ENCODE peak calls at places on chromosome 6, in seven cellular contexts. One of them, this sample, is unnamed.

GRCh38 chr6:36633915-36634314 is 39.8 kb downstream of the SRSF3 start:
- DNase-seq in right lobe of liver: peak
- DNase-seq in BJ: no peak
- DNase-seq in left lung: no peak
- DNase-seq in body of pancreas: peak
- DNase-seq in A549: no peak
- DNase-seq in fibroblast of the aortic adventitia: peak
- DNase-seq in this sample: no peak

GRCh38 chr6:41730531-41731436 is 4.6 kb downstream of the TFEB start:
- DNase-seq in left lung: no peak
- DNase-seq in fibroblast of the aortic adventitia: no peak
- DNase-seq in body of pancreas: no peak
- DNase-seq in A549: no peak
- DNase-seq in BJ: no peak
- DNase-seq in right lobe of liver: no peak
- DNase-seq in this sample: no peak

GRCh38 chr6:69792292-69792691 is 4.5 kb downstream of the LMBRD1 start:
- DNase-seq in left lung: no peak
- DNase-seq in body of pancreas: no peak
- DNase-seq in BJ: no peak
- DNase-seq in fibroblast of the aortic adventitia: no peak
- DNase-seq in right lobe of liver: peak
- DNase-seq in A549: no peak
- DNase-seq in this sample: no peak

GRCh38 chr6:105992315-105992961 is 93.7 kb upstream of the PRDM1 start:
- DNase-seq in left lung: peak
- DNase-seq in A549: peak
- DNase-seq in body of pancreas: peak
- DNase-seq in fibroblast of the aortic adventitia: peak
- DNase-seq in right lobe of liver: peak
- DNase-seq in BJ: peak
- DNase-seq in this sample: peak

GRCh38 chr6:53728570-53729194 is 63.1 kb upstream of the KLHL31 start:
- DNase-seq in A549: peak
- DNase-seq in body of pancreas: peak
- DNase-seq in left lung: no peak
- DNase-seq in right lobe of liver: peak
- DNase-seq in fibroblast of the aortic adventitia: peak
- DNase-seq in BJ: no peak
- DNase-seq in this sample: peak

GRCh38 chr6:170404697-170405096 is 98.1 kb downstream of the FAM120B start:
- DNase-seq in left lung: no peak
- DNase-seq in fibroblast of the aortic adventitia: no peak
- DNase-seq in BJ: no peak
- DNase-seq in body of pancreas: no peak
- DNase-seq in A549: no peak
- DNase-seq in right lobe of liver: no peak
- DNase-seq in this sample: no peak

GRCh38 chr6:155292711-155293110 is 21.6 kb downstream of the TFB1M start:
- DNase-seq in BJ: no peak
- DNase-seq in right lobe of liver: no peak
- DNase-seq in fibroblast of the aortic adventitia: no peak
- DNase-seq in A549: no peak
- DNase-seq in left lung: no peak
- DNase-seq in body of pancreas: no peak
- DNase-seq in this sample: no peak

GRCh38 chr6:52502306-52503029 is 74.4 kb downstream of the TRAM2 start:
- DNase-seq in A549: no peak
- DNase-seq in fibroblast of the aortic adventitia: no peak
- DNase-seq in left lung: no peak
- DNase-seq in right lobe of liver: no peak
- DNase-seq in body of pancreas: no peak
- DNase-seq in BJ: no peak
- DNase-seq in this sample: no peak

GRCh38 chr6:101393291-101394251 is at the start of gene GRIK2:
- DNase-seq in A549: no peak
- DNase-seq in left lung: peak
- DNase-seq in body of pancreas: peak
- DNase-seq in BJ: no peak
- DNase-seq in right lobe of liver: no peak
- DNase-seq in fibroblast of the aortic adventitia: no peak
- DNase-seq in this sample: no peak

GRCh38 chr6:71404145-71404966 is 115.7 kb downstream of the OGFRL1 start:
- DNase-seq in body of pancreas: no peak
- DNase-seq in BJ: no peak
- DNase-seq in fibroblast of the aortic adventitia: peak
- DNase-seq in right lobe of liver: no peak
- DNase-seq in A549: peak
- DNase-seq in left lung: no peak
- DNase-seq in this sample: no peak

GRCh38 chr6:130928993-130929678 is 101.9 kb downstream of the SMLR1 start:
- DNase-seq in fibroblast of the aortic adventitia: peak
- DNase-seq in BJ: no peak
- DNase-seq in body of pancreas: no peak
- DNase-seq in right lobe of liver: no peak
- DNase-seq in A549: no peak
- DNase-seq in left lung: no peak
- DNase-seq in this sample: no peak

GRCh38 chr6:144954241-144954556 is 669.1 kb downstream of the UTRN start:
- DNase-seq in body of pancreas: no peak
- DNase-seq in A549: no peak
- DNase-seq in left lung: no peak
- DNase-seq in BJ: no peak
- DNase-seq in fibroblast of the aortic adventitia: no peak
- DNase-seq in right lobe of liver: no peak
- DNase-seq in this sample: no peak

GRCh38 chr6:150307520-150307919 is 61.3 kb upstream of the IYD start:
- DNase-seq in right lobe of liver: no peak
- DNase-seq in body of pancreas: no peak
- DNase-seq in A549: no peak
- DNase-seq in left lung: no peak
- DNase-seq in BJ: no peak
- DNase-seq in fibroblast of the aortic adventitia: no peak
- DNase-seq in this sample: no peak

GRCh38 chr6:106759112-106759511 is 129.7 kb downstream of the QRSL1 start:
- DNase-seq in right lobe of liver: no peak
- DNase-seq in BJ: no peak
- DNase-seq in A549: no peak
- DNase-seq in left lung: no peak
- DNase-seq in body of pancreas: no peak
- DNase-seq in fibroblast of the aortic adventitia: no peak
- DNase-seq in this sample: no peak

GRCh38 chr6:138226701-138227315 is 8.5 kb upstream of the PBOV1 start:
- DNase-seq in right lobe of liver: no peak
- DNase-seq in fibroblast of the aortic adventitia: no peak
- DNase-seq in left lung: no peak
- DNase-seq in A549: no peak
- DNase-seq in body of pancreas: no peak
- DNase-seq in BJ: no peak
- DNase-seq in this sample: no peak

GRCh38 chr6:49269190-49269589 is 193.9 kb downstream of the MMUT start:
- DNase-seq in right lobe of liver: no peak
- DNase-seq in fibroblast of the aortic adventitia: peak
- DNase-seq in A549: peak
- DNase-seq in BJ: no peak
- DNase-seq in left lung: no peak
- DNase-seq in body of pancreas: no peak
- DNase-seq in this sample: no peak

GRCh38 chr6:168819546-168819945 is 378.6 kb downstream of the SMOC2 start:
- DNase-seq in BJ: no peak
- DNase-seq in body of pancreas: no peak
- DNase-seq in A549: no peak
- DNase-seq in right lobe of liver: no peak
- DNase-seq in left lung: no peak
- DNase-seq in fibroblast of the aortic adventitia: no peak
- DNase-seq in this sample: no peak

GRCh38 chr6:168817558-168818159 is 376.7 kb downstream of the SMOC2 start:
- DNase-seq in fibroblast of the aortic adventitia: no peak
- DNase-seq in BJ: no peak
- DNase-seq in body of pancreas: no peak
- DNase-seq in left lung: no peak
- DNase-seq in A549: no peak
- DNase-seq in right lobe of liver: no peak
- DNase-seq in this sample: no peak

GRCh38 chr6:168815229-168815628 is 374.2 kb downstream of the SMOC2 start:
- DNase-seq in A549: no peak
- DNase-seq in right lobe of liver: no peak
- DNase-seq in body of pancreas: no peak
- DNase-seq in left lung: peak
- DNase-seq in fibroblast of the aortic adventitia: no peak
- DNase-seq in BJ: no peak
- DNase-seq in this sample: no peak
- TF ChIP-seq CTCF in A549: no peak
- TF ChIP-seq CTCF in right lobe of liver: no peak
- TF ChIP-seq CTCF in body of pancreas: no peak
- TF ChIP-seq CTCF in left lung: no peak
- TF ChIP-seq CTCF in fibroblast of the aortic adventitia: peak
- TF ChIP-seq CTCF in BJ: no peak
- TF ChIP-seq CTCF in this sample: peak

DNA sequence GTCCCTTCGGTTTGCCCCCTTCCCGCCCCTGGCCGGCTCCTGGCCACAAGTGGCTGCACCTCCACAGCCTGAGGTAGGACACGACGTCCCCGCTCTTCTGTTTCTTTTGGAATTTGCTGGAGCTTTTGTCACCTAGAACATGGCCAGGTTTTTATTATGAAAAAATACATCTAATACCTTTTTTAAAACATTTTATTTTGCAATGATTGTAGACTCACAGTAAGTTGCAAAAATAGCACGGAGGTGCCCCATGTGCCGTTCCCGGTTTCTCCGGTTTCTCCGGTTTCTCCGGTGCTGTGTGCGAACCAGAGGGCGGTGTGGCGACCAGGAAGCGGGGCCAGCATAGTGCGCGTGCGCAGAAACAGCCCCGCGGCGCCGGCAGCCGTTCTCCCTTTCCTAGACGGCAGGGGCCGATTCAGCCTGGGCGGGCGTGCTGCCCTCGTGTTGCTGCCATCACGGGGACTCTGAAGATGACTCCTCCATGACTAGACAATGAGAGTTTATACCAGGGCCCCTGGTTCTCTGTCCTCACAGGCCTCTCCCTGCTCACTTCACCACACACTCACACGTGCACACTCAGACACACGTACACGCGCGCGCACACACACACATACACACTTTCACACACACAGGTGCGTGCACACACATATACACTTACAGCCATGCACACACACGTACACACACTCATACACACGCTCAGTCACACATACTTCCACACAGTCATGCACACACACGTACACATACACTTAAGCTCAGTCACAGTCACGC is 102.1 kb downstream of the TMEM242 start:
- DNase-seq in right lobe of liver: peak
- DNase-seq in BJ: no peak
- DNase-seq in left lung: peak
- DNase-seq in fibroblast of the aortic adventitia: peak
- DNase-seq in body of pancreas: peak
- DNase-seq in A549: peak
- DNase-seq in this sample: peak
- TF ChIP-seq CTCF in right lobe of liver: peak
- TF ChIP-seq CTCF in BJ: peak
- TF ChIP-seq CTCF in left lung: no peak
- TF ChIP-seq CTCF in fibroblast of the aortic adventitia: peak
- TF ChIP-seq CTCF in body of pancreas: peak
- TF ChIP-seq CTCF in A549: no peak
- TF ChIP-seq CTCF in this sample: peak

DNA sequence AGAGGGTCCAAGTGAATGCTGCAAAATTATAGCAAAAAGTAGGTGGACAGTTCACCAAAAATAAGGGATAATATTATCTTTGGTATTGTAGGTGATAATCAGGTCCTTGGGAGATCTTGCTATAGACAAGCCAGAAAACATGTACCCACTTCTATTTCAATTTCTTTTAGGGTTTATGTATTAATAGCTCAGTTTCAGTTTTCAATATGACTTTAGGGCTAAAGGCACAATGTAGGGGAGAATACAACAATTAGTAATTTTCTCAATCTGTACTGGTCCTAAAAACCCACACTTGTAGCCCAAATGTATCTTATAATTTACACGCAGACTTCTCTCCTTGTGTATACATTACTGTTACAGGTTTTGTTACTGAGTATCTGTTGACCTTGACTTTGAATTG is 307.0 kb upstream of the ID4 start:
- DNase-seq in A549: no peak
- DNase-seq in BJ: no peak
- DNase-seq in right lobe of liver: no peak
- DNase-seq in fibroblast of the aortic adventitia: no peak
- DNase-seq in left lung: no peak
- DNase-seq in body of pancreas: no peak
- DNase-seq in this sample: no peak
- TF ChIP-seq CTCF in A549: no peak
- TF ChIP-seq CTCF in BJ: no peak
- TF ChIP-seq CTCF in right lobe of liver: no peak
- TF ChIP-seq CTCF in fibroblast of the aortic adventitia: no peak
- TF ChIP-seq CTCF in left lung: no peak
- TF ChIP-seq CTCF in body of pancreas: no peak
- TF ChIP-seq CTCF in this sample: no peak

GRCh38 chr6:44655368-44656342 is 268.1 kb downstream of the CDC5L start:
- DNase-seq in fibroblast of the aortic adventitia: peak
- DNase-seq in right lobe of liver: peak
- DNase-seq in BJ: no peak
- DNase-seq in body of pancreas: peak
- DNase-seq in left lung: peak
- DNase-seq in A549: peak
- DNase-seq in this sample: peak

GRCh38 chr6:44660561-44661220 is 273.2 kb downstream of the CDC5L start:
- DNase-seq in right lobe of liver: no peak
- DNase-seq in left lung: no peak
- DNase-seq in A549: no peak
- DNase-seq in body of pancreas: no peak
- DNase-seq in BJ: peak
- DNase-seq in fibroblast of the aortic adventitia: no peak
- DNase-seq in this sample: no peak

GRCh38 chr6:44659676-44660170 is 272.2 kb downstream of the CDC5L start:
- DNase-seq in right lobe of liver: no peak
- DNase-seq in left lung: no peak
- DNase-seq in fibroblast of the aortic adventitia: no peak
- DNase-seq in body of pancreas: no peak
- DNase-seq in A549: no peak
- DNase-seq in BJ: no peak
- DNase-seq in this sample: no peak

GRCh38 chr6:44658571-44658970 is 271.1 kb downstream of the CDC5L start:
- DNase-seq in BJ: no peak
- DNase-seq in left lung: no peak
- DNase-seq in fibroblast of the aortic adventitia: no peak
- DNase-seq in body of pancreas: no peak
- DNase-seq in right lobe of liver: no peak
- DNase-seq in A549: no peak
- DNase-seq in this sample: no peak

DNA sequence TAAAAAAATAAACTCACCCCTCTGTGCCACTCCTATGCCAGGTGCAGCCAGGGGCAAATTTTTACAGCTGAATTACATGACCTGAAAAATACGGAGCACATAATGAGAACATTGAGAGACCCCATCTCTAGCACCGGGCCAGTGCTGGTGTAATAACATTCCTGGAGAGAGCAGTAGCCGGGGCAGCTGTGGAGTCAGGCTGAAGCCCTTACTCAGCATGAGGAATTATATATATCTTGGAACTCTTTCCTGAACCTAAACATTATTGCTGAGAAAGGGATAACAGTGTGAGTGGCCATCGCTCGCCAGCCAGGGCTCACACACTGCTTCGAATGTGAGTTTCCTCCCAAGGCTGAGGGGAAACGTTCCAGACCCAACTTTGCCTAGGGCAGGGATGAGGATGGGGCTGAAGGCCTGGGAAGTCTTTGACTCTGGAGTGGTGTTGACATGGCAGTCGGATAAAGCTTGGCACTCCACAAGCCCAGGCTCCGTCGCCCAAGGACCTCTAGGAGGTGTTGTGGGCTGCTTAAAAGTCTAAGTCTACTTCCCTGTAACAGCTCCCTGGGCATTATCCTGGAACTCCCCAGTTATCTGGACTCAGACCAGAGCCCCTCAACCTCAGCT is 269.8 kb downstream of the CDC5L start:
- DNase-seq in right lobe of liver: no peak
- DNase-seq in body of pancreas: no peak
- DNase-seq in BJ: no peak
- DNase-seq in A549: no peak
- DNase-seq in fibroblast of the aortic adventitia: no peak
- DNase-seq in left lung: no peak
- DNase-seq in this sample: no peak
- TF ChIP-seq CTCF in right lobe of liver: no peak
- TF ChIP-seq CTCF in body of pancreas: no peak
- TF ChIP-seq CTCF in BJ: no peak
- TF ChIP-seq CTCF in A549: no peak
- TF ChIP-seq CTCF in fibroblast of the aortic adventitia: no peak
- TF ChIP-seq CTCF in left lung: no peak
- TF ChIP-seq CTCF in this sample: no peak

This sample was measured in dorsolateral prefrontal cortex.